ENCODE peak calls at places on chromosomes 3 and 15, in five cellular contexts. J is DND-41, D is AG08396, B is anterior cingulate cortex, Y is Caco-2. N is an unnamed sample.

GRCh38 chr3:165185707-165186327 is 10.4 kb downstream of the SLITRK3 start:
- DNase-seq in J (peak), D (peak), B (no peak), Y (peak), N (peak)

GRCh38 chr15:35697549-35698299 is 151.8 kb upstream of the DPH6 start:
- DNase-seq in J (no peak), D (peak), B (no peak), Y (peak), N (no peak)

GRCh38 chr15:78205856-78206255 is 28.5 kb downstream of the ACSBG1 start:
- DNase-seq in J (no peak), D (no peak), B (no peak), Y (no peak), N (no peak)

GRCh38 chr15:56307180-56307579 is 58.0 kb upstream of the TEX9 start:
- DNase-seq in J (no peak), D (no peak), B (no peak), Y (no peak), N (no peak)

GRCh38 chr3:70108072-70108471 is 108.5 kb downstream of the SAMMSON start:
- DNase-seq in J (peak), D (peak), B (no peak), Y (peak), N (no peak)

GRCh38 chr3:31421280-31422048 is 111.3 kb upstream of the STT3B start:
- DNase-seq in J (no peak), D (no peak), B (no peak), Y (no peak), N (no peak)

GRCh38 chr15:79682851-79683288 is 213.9 kb downstream of the MTHFS start:
- DNase-seq in J (no peak), D (peak), B (no peak), Y (no peak), N (peak)

GRCh38 chr15:81282911-81283310 is 41.0 kb downstream of the STARD5 start:
- DNase-seq in J (no peak), D (no peak), B (no peak), Y (no peak), N (no peak)

GRCh38 chr3:134463676-134464611 is 21.8 kb downstream of the ANAPC13 start:
- DNase-seq in J (no peak), D (peak), B (no peak), Y (no peak), N (peak)

N was measured in stromal cell of bone marrow.